ENCODE peak calls at places on chromosomes 13 and 19, in four cellular contexts. Y is kidney, S is AG04450, M is brain microvascular endothelial cell. Q is an unnamed sample.

GRCh38 chr13:76455960-76456359 is 430.2 kb downstream of the KCTD12 start:
- DNase-seq in Y (no peak), S (peak), M (peak), Q (no peak)

GRCh38 chr13:98778749-98779148 is 26.3 kb upstream of the SLC15A1 start:
- DNase-seq in Y (no peak), S (no peak), M (peak), Q (no peak)

GRCh38 chr13:30091691-30092090 is 215.7 kb downstream of the KATNAL1 start:
- DNase-seq in Y (no peak), S (no peak), M (no peak), Q (no peak)

GRCh38 chr19:5232798-5233505 is 107.7 kb downstream of the PTPRS start:
- DNase-seq in Y (no peak), S (no peak), M (no peak), Q (no peak)

GRCh38 chr19:47644743-47645499 is 36.0 kb downstream of the BICRA start:
- DNase-seq in Y (peak), S (no peak), M (no peak), Q (no peak)

GRCh38 chr13:44471686-44472085 is 98.1 kb downstream of the SERP2 start:
- DNase-seq in Y (no peak), S (no peak), M (peak), Q (no peak)

GRCh38 chr13:60689076-60689475 is 292.1 kb downstream of the TDRD3 start:
- DNase-seq in Y (no peak), S (no peak), M (no peak), Q (no peak)

GRCh38 chr13:94549241-94550029 is 46.5 kb downstream of the TGDS start:
- DNase-seq in Y (peak), S (peak), M (peak), Q (peak)

GRCh38 chr19:2636897-2637683 is 65.4 kb downstream of the GNG7 start:
- DNase-seq in Y (peak), S (no peak), M (peak), Q (peak)

GRCh38 chr19:33532859-33533455 is 11.4 kb upstream of the PEPD start:
- DNase-seq in Y (no peak), S (no peak), M (no peak), Q (peak)

GRCh38 chr13:50129923-50130685 is 114.9 kb downstream of the KCNRG start:
- DNase-seq in Y (peak), S (no peak), M (no peak), Q (peak)

GRCh38 chr13:101408154-101408553 is 8.2 kb downstream of the NALCN start:
- DNase-seq in Y (no peak), S (no peak), M (no peak), Q (no peak)

GRCh38 chr13:29901714-29902631 is 51.6 kb upstream of the UBL3 start:
- DNase-seq in Y (no peak), S (peak), M (peak), Q (no peak)

DNA sequence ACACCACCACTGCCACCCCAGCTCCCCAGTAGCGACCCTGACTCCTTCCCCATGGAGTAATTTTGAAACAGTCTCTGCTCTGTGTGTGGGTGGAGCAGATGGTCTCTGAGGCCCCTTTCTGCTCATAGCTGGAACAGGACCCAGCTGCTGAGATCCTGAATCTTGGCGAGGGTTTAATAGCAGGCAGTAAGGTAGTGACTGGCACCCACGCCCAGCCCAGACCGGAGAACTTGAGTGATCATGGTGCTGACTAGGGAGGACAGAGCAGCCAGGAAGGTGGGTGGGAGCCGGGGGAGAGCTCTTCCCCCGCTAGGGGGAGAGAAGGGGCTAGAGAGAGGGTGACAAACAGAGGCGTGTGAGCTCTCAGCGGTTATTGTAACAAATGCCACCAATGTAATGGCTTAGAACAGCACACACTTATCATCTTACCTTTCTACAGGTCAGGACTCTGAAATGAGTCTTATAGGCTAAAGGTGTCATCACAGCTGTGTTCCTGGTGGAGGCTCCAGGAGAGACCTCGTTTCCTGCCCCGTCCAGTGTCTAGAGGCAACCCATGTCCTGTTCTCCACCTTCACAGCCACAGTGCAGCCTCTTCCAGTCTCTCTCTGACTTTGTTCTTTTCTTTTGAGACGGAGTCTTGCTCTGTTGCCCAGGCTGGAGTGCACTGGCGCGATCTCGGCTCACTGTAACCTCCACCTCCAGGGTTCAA is 7.2 kb upstream of the ACER1 start:
- DNase-seq in Y (no peak), S (no peak), M (no peak), Q (no peak)
- TF ChIP-seq CTCF in Y (no peak), S (peak), M (no peak), Q (no peak)

GRCh38 chr13:111604087-111604486 is 283.6 kb downstream of the TEX29 start:
- DNase-seq in Y (no peak), S (no peak), M (no peak), Q (no peak)
- TF ChIP-seq CTCF in Y (no peak), S (no peak), M (no peak), Q (no peak)

DNA sequence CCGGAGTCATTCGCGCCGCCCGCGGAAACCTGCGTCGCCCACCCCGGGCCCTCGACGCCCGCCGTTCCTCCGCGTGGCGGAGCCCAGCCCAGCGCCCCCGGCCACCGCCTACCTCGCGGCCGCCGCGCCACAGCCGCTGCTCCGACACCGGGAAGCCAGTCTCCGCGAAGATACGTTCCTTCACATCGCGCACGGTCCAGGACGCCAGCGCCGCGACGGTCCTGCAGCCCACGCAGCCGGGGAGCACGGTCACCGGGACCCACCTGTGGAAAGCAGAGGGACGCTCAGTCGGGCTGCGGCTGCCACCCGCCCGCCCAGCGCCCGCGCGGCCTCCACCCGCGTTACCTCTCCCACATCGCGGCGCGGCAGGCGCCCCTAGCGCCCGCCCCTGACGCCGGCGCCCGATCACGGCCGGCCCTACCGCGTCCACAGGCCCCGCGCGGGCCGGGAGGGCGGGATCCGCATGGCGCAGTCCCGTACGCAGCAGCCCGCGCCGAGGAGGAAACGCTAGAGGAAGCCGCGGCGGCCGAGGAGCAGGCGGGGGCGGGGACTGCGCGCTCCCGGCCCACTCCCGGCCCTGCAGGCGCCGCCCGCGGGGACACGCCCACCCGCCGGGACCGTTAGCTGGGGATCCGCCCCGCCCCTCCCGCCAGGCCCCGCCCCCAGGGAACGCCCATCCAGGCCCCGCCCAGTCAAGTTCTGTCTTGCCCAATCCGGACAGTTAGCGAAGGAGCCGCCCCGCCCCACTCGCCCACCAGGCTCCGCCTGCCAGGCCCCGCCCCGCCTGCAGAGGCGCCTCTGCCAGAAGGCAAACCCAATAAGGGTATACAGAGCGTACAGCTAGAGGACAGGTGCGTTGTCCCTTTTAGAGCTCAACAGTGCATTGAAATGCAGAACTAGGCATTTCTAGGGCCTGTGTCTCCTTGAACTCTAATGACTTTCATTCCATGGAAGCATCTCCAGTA is 58.2 kb downstream of the SACS start:
- DNase-seq in Y (peak), S (peak), M (peak), Q (peak)
- TF ChIP-seq CTCF in Y (no peak), S (no peak), M (no peak), Q (peak)

GRCh38 chr19:13953021-13953531 is 767 bp downstream of the DCAF15 start:
- DNase-seq in Y (peak), S (no peak), M (no peak), Q (no peak)
- TF ChIP-seq CTCF in Y (no peak), S (no peak), M (peak), Q (no peak)

DNA sequence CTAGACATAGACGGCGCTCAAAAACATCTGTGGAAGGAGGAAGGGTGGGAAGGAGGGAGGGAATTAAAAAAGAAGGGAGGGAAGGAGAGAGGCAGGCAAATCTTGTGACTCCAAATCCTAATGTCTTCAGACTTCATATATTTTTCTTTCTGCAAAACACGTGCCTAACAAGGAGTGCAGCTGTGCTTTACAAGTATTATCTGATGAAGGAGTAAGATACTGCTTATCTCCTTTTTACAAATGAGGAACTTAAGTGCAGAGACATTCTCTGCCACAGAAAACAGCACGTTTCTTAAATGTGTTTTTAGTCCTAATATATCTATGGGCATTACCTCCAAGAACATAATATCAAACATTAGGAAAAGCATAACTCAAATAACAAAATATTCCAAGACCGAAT is 6.5 kb downstream of the FLT3 start:
- DNase-seq in Y (no peak), S (no peak), M (no peak), Q (no peak)
- TF ChIP-seq CTCF in Y (no peak), S (no peak), M (no peak), Q (no peak)

DNA sequence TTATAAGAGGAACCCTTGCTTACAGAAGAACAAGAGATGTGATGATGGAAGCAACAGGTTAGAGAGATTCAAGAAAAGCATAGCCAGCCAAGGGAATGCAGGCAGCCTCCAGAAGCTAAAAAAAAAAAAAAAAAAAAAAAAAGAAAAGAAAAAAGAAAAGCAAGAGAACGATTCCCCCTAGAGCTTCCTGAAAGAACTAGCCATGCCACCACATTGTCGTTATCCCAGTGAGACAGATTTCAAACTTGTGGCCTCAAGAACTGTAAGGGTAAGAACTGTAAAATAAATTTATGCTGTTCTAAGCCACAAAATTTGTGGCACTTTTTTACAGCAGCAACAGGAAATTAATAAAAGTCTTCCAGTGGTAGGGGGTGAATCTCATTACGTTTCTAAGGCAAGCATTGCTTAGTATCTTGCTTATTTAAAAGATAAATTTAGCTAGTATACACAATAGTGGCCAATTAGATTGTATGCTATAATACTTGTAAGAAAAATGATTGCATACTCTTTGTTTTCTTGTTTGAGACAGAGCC is 21.8 kb downstream of the RFXAP start:
- DNase-seq in Y (no peak), S (no peak), M (no peak), Q (no peak)
- TF ChIP-seq CTCF in Y (no peak), S (no peak), M (peak), Q (no peak)

GRCh38 chr19:18799389-18799970 is 8.4 kb upstream of the COMP start:
- DNase-seq in Y (no peak), S (no peak), M (no peak), Q (no peak)

GRCh38 chr19:18800636-18801035 is 9.5 kb upstream of the COMP start:
- DNase-seq in Y (no peak), S (no peak), M (no peak), Q (no peak)

GRCh38 chr19:18796239-18796638 is 5.1 kb upstream of the COMP start:
- DNase-seq in Y (no peak), S (no peak), M (no peak), Q (no peak)

GRCh38 chr19:18800079-18800478 is 9.0 kb upstream of the COMP start:
- DNase-seq in Y (no peak), S (no peak), M (no peak), Q (no peak)

DNA sequence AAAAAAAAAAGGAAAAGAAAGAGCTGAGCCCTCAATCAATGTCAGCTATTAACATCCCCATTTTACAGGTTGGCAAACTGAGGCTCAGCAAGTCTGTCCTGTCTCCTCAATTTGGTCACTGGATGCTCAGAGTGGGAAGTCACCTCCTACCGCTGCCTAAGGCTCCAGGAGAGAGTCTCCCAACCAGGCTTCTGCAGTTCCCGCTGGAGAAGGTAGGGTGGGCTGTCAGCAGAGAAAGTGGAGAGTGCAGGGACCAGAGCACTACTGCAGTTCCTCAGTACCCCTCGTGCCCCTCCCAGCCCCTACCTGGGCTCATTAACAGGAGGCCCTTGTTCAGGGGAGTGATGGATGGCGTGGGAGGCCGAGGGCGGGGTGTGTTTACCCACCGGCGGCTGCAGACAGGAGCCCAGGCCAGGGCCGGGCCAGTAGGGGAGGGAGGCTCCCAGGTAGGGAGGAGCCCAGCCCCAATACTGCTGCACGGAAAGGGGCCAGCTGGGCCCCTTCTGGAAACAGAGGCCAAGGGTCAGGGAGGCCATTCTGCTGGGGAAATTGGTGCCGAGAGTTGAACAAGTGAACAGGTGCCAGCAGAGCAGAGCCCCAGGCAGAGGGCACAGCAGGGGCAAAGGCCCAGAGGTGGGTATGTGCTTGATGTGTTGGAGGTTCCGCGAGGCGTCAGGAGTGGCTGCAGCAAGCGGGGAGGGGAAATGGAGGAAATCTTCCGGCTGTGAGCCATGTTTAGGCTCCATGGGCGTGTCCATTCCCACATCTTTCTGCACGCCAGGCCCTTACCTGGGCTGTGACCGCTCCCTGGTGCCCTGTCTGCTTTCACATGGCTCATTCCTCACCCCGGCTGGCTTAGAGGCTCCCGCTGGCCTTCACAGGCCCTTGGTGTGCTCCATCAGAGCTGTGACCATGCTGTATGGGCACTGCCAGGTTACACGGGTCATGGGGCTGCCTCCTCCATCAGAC is 7.6 kb upstream of the COMP start:
- DNase-seq in Y (no peak), S (no peak), M (no peak), Q (no peak)
- TF ChIP-seq CTCF in Y (no peak), S (no peak), M (peak), Q (no peak)

GRCh38 chr19:49318296-49318695 is 6.7 kb downstream of the SLC6A16 start:
- DNase-seq in Y (no peak), S (no peak), M (no peak), Q (no peak)
- TF ChIP-seq CTCF in Y (no peak), S (no peak), M (no peak), Q (no peak)

DNA sequence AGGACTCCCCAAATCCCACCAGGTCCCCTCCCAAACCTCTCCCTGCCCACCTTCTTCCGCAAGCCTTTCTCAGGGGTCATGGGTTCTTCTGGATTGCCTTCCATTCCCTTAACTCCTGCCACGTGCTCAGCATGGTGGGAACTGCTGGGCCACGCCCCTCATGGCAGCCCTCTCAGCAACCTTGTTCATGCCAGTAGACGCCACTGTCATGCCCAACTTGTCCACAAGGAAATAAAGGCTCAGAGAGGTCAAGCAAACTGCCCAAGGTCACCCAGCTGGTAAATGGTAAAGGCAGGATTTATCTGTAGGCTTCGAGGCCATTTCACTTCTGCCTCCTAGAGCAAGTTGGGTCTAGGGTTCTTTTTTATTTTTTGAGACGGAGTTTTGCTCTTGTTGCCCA is 10.9 kb downstream of the PRAM1 start:
- DNase-seq in Y (peak), S (no peak), M (no peak), Q (no peak)
- TF ChIP-seq CTCF in Y (no peak), S (peak), M (no peak), Q (no peak)

Q was measured in glutamatergic neuron.